ENCODE peak calls at places on chromosomes 3 and 15, in four cellular contexts. One of them, this sample, is unnamed.

GRCh38 chr15:31023841-31024240 is 32.4 kb upstream of the MTMR10 start:
- DNase-seq in adrenal gland: no peak
- DNase-seq in nephron progenitor cell: no peak
- DNase-seq in upper lobe of left lung: no peak
- DNase-seq in this sample: no peak

GRCh38 chr3:96538186-96538585 is 276.2 kb upstream of the EPHA6 start:
- DNase-seq in adrenal gland: no peak
- DNase-seq in nephron progenitor cell: no peak
- DNase-seq in upper lobe of left lung: no peak
- DNase-seq in this sample: no peak

GRCh38 chr15:90419738-90420487 is 31.9 kb downstream of the IQGAP1 start:
- DNase-seq in adrenal gland: no peak
- DNase-seq in nephron progenitor cell: no peak
- DNase-seq in upper lobe of left lung: no peak
- DNase-seq in this sample: peak

GRCh38 chr3:178835033-178835432 is 236.6 kb downstream of the ZMAT3 start:
- DNase-seq in adrenal gland: no peak
- DNase-seq in nephron progenitor cell: no peak
- DNase-seq in upper lobe of left lung: no peak
- DNase-seq in this sample: no peak

GRCh38 chr3:77186728-77187127 is 146.8 kb downstream of the ROBO2 start:
- DNase-seq in adrenal gland: no peak
- DNase-seq in nephron progenitor cell: no peak
- DNase-seq in upper lobe of left lung: no peak
- DNase-seq in this sample: peak

GRCh38 chr15:35305031-35305555 is 220.0 kb upstream of the NANOGP8 start:
- DNase-seq in adrenal gland: no peak
- DNase-seq in nephron progenitor cell: no peak
- DNase-seq in upper lobe of left lung: no peak
- DNase-seq in this sample: no peak

GRCh38 chr3:36546196-36546595 is 165.9 kb downstream of the STAC start:
- DNase-seq in adrenal gland: no peak
- DNase-seq in nephron progenitor cell: no peak
- DNase-seq in upper lobe of left lung: no peak
- DNase-seq in this sample: no peak

GRCh38 chr3:61805510-61806080 is 244.2 kb downstream of the PTPRG start:
- DNase-seq in adrenal gland: no peak
- DNase-seq in nephron progenitor cell: no peak
- DNase-seq in upper lobe of left lung: no peak
- DNase-seq in this sample: no peak

GRCh38 chr3:62665627-62666433 is 209.4 kb downstream of the CADPS start:
- DNase-seq in adrenal gland: peak
- DNase-seq in nephron progenitor cell: peak
- DNase-seq in upper lobe of left lung: peak
- DNase-seq in this sample: peak

GRCh38 chr3:120404876-120405275 is 45.9 kb downstream of the FSTL1 start:
- DNase-seq in adrenal gland: no peak
- DNase-seq in nephron progenitor cell: no peak
- DNase-seq in upper lobe of left lung: no peak
- DNase-seq in this sample: no peak

GRCh38 chr3:133662256-133662773 is 574 bp upstream of the TOPBP1 start:
- DNase-seq in adrenal gland: no peak
- DNase-seq in nephron progenitor cell: no peak
- DNase-seq in upper lobe of left lung: no peak
- DNase-seq in this sample: no peak

GRCh38 chr3:187208159-187208558 is 10.9 kb downstream of the RTP1 start:
- DNase-seq in adrenal gland: no peak
- DNase-seq in nephron progenitor cell: no peak
- DNase-seq in upper lobe of left lung: no peak
- DNase-seq in this sample: no peak

GRCh38 chr15:87369269-87369668 is 887.3 kb downstream of the NTRK3 start:
- DNase-seq in adrenal gland: no peak
- DNase-seq in nephron progenitor cell: no peak
- DNase-seq in upper lobe of left lung: no peak
- DNase-seq in this sample: peak

GRCh38 chr3:111594781-111595180 is 365 bp downstream of the ZBED2 start:
- DNase-seq in adrenal gland: no peak
- DNase-seq in nephron progenitor cell: no peak
- DNase-seq in upper lobe of left lung: no peak
- DNase-seq in this sample: no peak

GRCh38 chr15:23869391-23869790 is 182.3 kb upstream of the NDN start:
- DNase-seq in adrenal gland: peak
- DNase-seq in nephron progenitor cell: peak
- DNase-seq in upper lobe of left lung: peak
- DNase-seq in this sample: peak

GRCh38 chr3:111103807-111104206 is 32.2 kb downstream of the NECTIN3 start:
- DNase-seq in adrenal gland: no peak
- DNase-seq in nephron progenitor cell: no peak
- DNase-seq in upper lobe of left lung: no peak
- DNase-seq in this sample: no peak

GRCh38 chr15:50883903-50884302 is 24.6 kb upstream of the AP4E1 start:
- DNase-seq in adrenal gland: peak
- DNase-seq in nephron progenitor cell: no peak
- DNase-seq in upper lobe of left lung: peak
- DNase-seq in this sample: peak

GRCh38 chr3:22951910-22952309 is 251.2 kb upstream of the UBE2E2 start:
- DNase-seq in adrenal gland: no peak
- DNase-seq in nephron progenitor cell: no peak
- DNase-seq in upper lobe of left lung: no peak
- DNase-seq in this sample: no peak

DNA sequence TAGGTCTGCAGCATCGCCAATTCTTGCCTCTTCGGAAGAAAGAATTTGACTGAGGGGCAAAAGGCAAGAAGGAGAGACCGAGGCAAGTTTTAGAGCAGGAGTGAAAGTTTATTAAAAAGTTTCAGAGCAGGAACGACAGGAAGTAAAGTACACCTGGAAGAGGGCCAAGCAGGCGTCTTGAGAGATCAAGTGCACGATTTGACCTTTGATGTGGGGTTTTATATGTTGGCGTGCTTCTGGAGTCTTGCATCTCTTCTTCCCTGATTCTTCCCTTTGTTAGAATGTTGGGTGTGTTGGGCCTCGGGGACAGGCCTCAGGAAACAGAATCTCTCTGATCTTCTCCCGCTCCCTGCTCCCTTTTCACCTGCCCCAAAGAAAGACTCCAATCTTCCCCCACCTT is 40.6 kb upstream of the FLNB start:
- DNase-seq in adrenal gland: no peak
- DNase-seq in nephron progenitor cell: no peak
- DNase-seq in upper lobe of left lung: no peak
- DNase-seq in this sample: no peak
- TF ChIP-seq CTCF in adrenal gland: no peak
- TF ChIP-seq CTCF in nephron progenitor cell: no peak
- TF ChIP-seq CTCF in upper lobe of left lung: no peak
- TF ChIP-seq CTCF in this sample: no peak

DNA sequence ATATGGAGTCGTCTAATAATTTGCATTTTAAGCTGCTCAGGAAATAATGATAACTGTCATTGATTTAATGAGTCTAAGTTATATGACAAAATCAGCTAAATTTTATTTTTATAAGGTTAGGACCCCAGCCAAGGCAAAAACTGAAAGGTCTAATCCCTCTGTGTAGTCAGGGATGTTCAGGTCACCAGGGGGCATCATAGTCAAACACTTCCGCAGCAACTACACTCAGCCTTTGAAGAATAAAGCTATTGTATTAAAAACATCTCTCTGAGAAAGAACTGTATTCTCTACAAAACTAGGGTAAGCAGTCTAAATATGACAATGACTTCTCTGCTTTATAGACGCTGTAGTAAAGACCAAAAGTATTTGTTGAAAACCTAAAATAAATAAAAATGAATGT is 15.0 kb downstream of the INTS14 start:
- DNase-seq in adrenal gland: no peak
- DNase-seq in nephron progenitor cell: no peak
- DNase-seq in upper lobe of left lung: no peak
- DNase-seq in this sample: peak
- TF ChIP-seq CTCF in adrenal gland: no peak
- TF ChIP-seq CTCF in nephron progenitor cell: no peak
- TF ChIP-seq CTCF in upper lobe of left lung: no peak
- TF ChIP-seq CTCF in this sample: peak

DNA sequence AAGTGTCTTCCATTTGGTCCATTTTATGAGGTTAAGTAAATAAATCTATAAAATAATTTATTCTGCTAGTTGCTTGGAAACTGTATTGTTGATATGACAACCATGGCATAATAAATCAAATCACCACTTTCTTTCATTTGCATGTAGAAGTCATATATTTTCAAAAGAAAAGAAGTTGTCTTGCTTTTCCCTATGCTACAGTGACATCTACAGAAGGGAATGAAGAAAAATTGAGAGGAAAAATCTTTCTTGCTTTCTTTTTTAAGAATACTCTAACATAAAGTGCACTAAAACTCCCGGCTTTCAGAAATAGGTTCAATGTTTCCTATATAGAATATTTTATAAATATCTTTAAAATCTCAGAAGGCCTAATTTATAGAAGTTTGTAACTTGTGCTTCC is 228.4 kb downstream of the ZBBX start:
- DNase-seq in adrenal gland: no peak
- DNase-seq in nephron progenitor cell: no peak
- DNase-seq in upper lobe of left lung: no peak
- DNase-seq in this sample: no peak
- TF ChIP-seq CTCF in adrenal gland: no peak
- TF ChIP-seq CTCF in nephron progenitor cell: no peak
- TF ChIP-seq CTCF in upper lobe of left lung: no peak
- TF ChIP-seq CTCF in this sample: no peak

DNA sequence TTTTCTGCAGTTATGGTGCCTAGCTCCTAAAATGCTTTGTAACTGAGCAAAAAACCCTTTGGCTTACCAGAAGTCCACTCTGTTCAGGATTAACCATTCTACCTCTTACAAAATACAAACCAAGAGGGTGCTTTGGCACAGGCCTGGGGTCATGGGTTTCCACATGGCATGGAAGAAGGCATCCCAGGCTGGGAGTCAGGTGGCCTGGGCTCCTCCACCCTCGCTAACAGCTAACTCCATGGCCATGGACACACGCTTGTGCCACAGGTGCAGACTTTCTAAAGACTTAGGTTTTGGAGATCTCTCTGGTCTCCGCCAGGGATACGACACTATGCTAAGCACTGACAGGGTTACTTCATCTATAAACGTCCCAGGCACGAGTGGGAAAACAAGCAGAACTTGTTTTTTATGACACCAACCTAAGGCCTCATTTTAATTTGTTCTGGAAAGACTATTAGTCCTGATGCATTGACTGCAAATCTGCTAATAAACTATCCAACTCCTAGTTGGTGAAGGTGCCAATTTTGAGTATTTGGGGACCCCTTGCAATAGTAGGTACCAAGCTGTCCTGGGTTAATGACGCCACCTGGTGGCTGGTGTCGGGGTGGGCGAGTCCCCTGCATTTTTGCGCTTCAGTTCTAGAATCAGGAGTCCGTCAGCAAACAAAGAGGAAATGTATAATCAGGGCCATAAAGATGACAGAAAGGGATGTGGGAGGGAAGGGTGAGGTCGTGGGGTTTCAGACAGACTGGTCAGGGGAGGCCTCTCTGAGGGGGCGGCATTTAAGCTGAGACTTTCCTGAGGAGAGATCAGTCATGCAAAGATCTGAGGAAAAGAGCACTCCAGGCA is 10.3 kb upstream of the ALDH1A3 start:
- DNase-seq in adrenal gland: no peak
- DNase-seq in nephron progenitor cell: peak
- DNase-seq in upper lobe of left lung: no peak
- DNase-seq in this sample: no peak
- TF ChIP-seq CTCF in adrenal gland: no peak
- TF ChIP-seq CTCF in nephron progenitor cell: peak
- TF ChIP-seq CTCF in upper lobe of left lung: no peak
- TF ChIP-seq CTCF in this sample: peak

DNA sequence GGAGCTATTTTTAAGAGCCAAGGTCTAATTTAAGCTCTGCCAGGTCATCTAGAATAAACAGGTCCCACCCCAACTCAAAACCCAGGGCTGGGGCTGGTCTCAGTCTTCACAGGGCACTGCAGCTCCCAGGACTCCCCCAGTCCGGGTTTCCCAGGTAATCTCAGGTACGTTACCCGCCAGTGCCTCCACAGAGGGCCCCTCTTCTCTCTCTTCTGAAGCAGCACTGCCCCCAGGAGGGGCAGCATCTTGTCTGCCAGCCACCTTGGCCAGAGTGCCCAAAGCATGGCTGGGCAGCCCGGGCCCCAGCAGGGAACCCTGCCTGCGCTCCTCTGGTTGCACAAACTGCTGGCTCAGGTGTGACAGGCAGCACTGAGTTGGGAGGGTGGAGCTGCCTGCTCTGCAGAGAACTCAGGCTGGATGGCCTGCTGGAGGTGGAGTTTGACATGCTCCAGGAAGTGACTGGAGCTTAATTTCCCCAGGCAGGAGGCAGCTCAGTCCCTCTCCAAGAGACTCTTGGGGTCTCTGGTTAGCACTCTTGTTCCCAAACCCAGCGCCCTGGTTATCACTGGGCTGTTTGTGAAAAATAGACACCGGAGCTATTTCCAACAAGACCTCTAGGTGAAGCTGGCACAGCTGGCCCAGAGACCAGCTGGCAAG is at the start of gene PLA2G4F:
- DNase-seq in adrenal gland: no peak
- DNase-seq in nephron progenitor cell: no peak
- DNase-seq in upper lobe of left lung: peak
- DNase-seq in this sample: no peak
- TF ChIP-seq CTCF in adrenal gland: no peak
- TF ChIP-seq CTCF in nephron progenitor cell: no peak
- TF ChIP-seq CTCF in upper lobe of left lung: no peak
- TF ChIP-seq CTCF in this sample: no peak

This sample was measured in cardiac muscle cell.